ENCODE peak calls at places on chromosomes 1 and 21, in six cellular contexts. Q, Y, P, J, V and O are unnamed samples.

GRCh38 chr1:82284213-82284612 is 483.5 kb downstream of the ADGRL2 start:
- DNase-seq in P (no peak), J (no peak), Q (no peak), Y (no peak), V (no peak), O (no peak)

GRCh38 chr1:154481058-154481457 is 21.0 kb upstream of the TDRD10 start:
- DNase-seq in Y (no peak), P (no peak), J (no peak), Q (no peak), V (no peak), O (no peak)

GRCh38 chr1:18875107-18875795 is 15.8 kb upstream of the TAS1R2 start:
- DNase-seq in P (peak; percentile 85), Y (peak; percentile 26), V (peak; percentile 64), J (peak; percentile 87), Q (peak; percentile 87), O (peak; percentile 88)

GRCh38 chr1:6513296-6513928 is 21.9 kb upstream of the PLEKHG5 start:
- DNase-seq in V (no peak), Q (no peak), P (no peak), Y (no peak), J (no peak), O (no peak)

GRCh38 chr21:36211660-36212512 is 55.3 kb downstream of the DOP1B start:
- DNase-seq in Y (no peak), P (no peak), Q (no peak), V (no peak), J (peak; percentile 62), O (no peak)

GRCh38 chr1:5734996-5735395 is 257.2 kb downstream of the NPHP4 start:
- DNase-seq in Q (no peak), Y (no peak), J (no peak), V (no peak), P (no peak), O (no peak)

GRCh38 chr21:33751120-33751519 is 108.8 kb downstream of the ITSN1 start:
- DNase-seq in P (no peak), Q (no peak), J (peak; percentile 28), V (no peak), Y (no peak), O (no peak)

GRCh38 chr1:113390871-113391642 is 742 bp downstream of the MAGI3 start:
- DNase-seq in Y (no peak), J (no peak), V (peak; percentile 35), P (peak; percentile 74), Q (peak; percentile 69), O (peak; percentile 73)

GRCh38 chr1:197799271-197799670 is 24.0 kb upstream of the DENND1B start:
- DNase-seq in P (no peak), Q (no peak), J (peak; percentile 81), V (no peak), Y (no peak), O (no peak)

DNA sequence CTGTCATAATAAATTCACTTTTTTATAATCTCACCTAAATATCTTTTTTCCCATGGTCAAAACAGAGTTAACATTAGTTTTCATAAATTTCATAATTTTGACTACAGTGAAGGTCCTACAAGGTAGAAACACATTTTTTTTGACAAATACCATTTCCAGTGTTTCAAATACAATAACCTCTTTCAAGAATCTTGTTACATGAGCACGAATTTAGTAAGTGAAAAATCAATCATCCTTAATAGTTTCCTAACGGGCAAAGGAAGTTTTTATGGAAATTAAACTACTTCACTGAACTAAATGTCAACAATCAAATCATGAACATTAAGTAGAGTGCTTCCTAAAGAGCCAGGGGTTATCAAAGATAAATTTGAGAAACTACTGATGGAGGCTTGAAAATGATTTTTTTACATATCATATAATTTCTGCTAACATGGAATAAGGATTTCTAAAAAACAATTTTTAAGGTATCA is 35.4 kb downstream of the ABL2 start:
- DNase-seq in Q (no peak), J (no peak), Y (no peak), P (no peak), V (no peak), O (no peak)
- TF ChIP-seq CTCF in Q (no peak), J (no peak), Y (no peak), P (no peak), V (no peak), O (no peak)

DNA sequence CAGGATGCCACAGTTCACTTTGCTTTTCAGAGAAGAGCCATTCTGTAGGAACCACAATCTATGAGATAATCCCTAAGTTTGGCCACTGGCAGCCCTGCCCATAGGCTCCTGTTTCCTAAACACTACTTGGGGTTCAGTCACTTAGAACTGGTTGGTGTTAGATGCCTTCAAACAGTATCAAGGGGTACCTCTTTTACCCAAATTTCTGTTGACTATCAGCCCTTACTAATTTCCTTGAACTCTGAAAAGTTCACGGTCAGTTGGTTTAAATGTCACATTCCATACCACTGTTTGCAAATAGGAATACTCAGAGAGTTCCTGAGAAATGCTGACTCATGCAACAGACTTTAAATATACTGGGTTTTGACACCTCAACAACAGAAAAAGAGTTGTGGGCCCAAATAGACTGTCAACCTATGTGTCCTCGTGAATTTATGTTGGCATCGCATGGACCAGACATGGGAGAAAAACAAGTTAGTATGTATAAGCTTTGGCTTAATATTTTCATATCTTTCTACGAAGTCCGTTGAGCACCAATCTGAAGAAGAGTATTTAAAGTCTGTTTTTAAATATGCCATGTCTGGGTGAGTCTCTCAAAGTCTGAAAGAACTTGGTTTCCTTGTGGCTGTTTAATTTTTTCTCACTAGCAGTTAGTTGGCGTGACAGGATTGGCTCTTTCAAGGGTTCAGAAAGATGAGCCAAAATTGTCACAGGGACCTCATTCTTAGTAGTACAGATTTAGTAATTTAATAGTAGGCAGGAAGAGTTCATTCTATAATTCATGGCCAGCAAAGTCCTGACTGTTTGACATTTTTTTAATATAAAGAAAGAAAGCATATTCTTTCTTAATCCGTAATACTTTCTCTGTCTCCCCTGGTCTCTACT is 56.5 kb upstream of the ZNF326 start:
- DNase-seq in P (no peak), Q (no peak), V (no peak), Y (no peak), J (no peak), O (no peak)
- H3K27ac ChIP-seq in P (no peak overlapping the region), Q (no peak overlapping the region), V (no peak overlapping the region), Y (no peak overlapping the region), J (no peak overlapping the region), O (no peak overlapping the region)

DNA sequence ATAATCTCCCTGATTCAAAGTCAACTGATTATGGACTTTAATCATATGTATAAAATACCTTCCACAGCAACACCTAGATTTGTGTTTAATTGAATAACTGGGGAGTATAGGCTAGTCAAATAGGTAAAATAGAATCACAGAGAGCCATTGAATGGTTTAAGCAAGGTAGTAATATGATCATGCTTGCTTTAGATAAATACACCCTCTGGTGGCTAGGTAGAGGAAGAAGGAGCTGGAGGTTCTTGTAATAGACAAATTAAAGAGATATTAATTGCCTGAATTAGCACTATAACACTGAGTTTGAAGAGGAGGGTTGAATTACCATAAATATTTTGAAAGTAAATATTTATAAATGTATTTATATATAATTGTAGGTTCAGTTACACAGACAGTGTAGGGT is 40.3 kb downstream of the DIRAS3 start:
- DNase-seq in P (no peak), Y (no peak), J (no peak), Q (no peak), V (no peak), O (no peak)
- TF ChIP-seq CTCF in P (peak; percentile 37), Y (no peak), J (peak; percentile 49), Q (no peak), V (peak; percentile 46), O (peak; percentile 51)

GRCh38 chr21:38838598-38839369 is 33.1 kb downstream of the ETS2 start:
- DNase-seq in J (no peak), Q (no peak), P (no peak), Y (no peak), V (no peak), O (no peak)
- H3K27ac ChIP-seq in J (peak overlapping the region; percentile 98), Q (no peak overlapping the region), P (no peak overlapping the region), Y (no peak overlapping the region), V (peak overlapping the region; percentile 13), O (no peak overlapping the region)

GRCh38 chr1:63865561-63865960 is 91.7 kb downstream of the ROR1 start:
- DNase-seq in Y (no peak), P (no peak), Q (no peak), J (no peak), V (no peak), O (no peak)

GRCh38 chr1:63867429-63868176 is 93.8 kb downstream of the ROR1 start:
- DNase-seq in Y (no peak), Q (no peak), P (no peak), V (no peak), J (no peak), O (no peak)

GRCh38 chr1:63866085-63866484 is 92.3 kb downstream of the ROR1 start:
- DNase-seq in Q (no peak), P (no peak), J (no peak), Y (no peak), V (no peak), O (no peak)

GRCh38 chr1:63870152-63870551 is 96.3 kb downstream of the ROR1 start:
- DNase-seq in Q (no peak), J (no peak), P (no peak), V (no peak), Y (no peak), O (no peak)

GRCh38 chr1:63868220-63868897 is 94.5 kb downstream of the ROR1 start:
- DNase-seq in V (no peak), J (no peak), Q (no peak), P (no peak), Y (no peak), O (no peak)
- TF ChIP-seq CTCF in V (peak; percentile 29), J (peak; percentile 17), Q (no peak), P (no peak), Y (no peak), O (no peak)

GRCh38 chr1:116972676-116973035 is 28.9 kb upstream of the CD101 start:
- DNase-seq in V (no peak), Y (no peak), Q (no peak), P (no peak), J (no peak), O (no peak)

GRCh38 chr1:116968724-116969123 is 32.8 kb upstream of the CD101 start:
- DNase-seq in V (no peak), Q (no peak), Y (no peak), P (no peak), J (no peak), O (no peak)

GRCh38 chr1:116971481-116971880 is 30.1 kb upstream of the CD101 start:
- DNase-seq in Y (no peak), Q (no peak), V (no peak), J (no peak), P (no peak), O (no peak)

GRCh38 chr1:116966791-116967190 is 34.8 kb upstream of the CD101 start:
- DNase-seq in P (no peak), J (no peak), Q (no peak), V (no peak), Y (no peak), O (no peak)

GRCh38 chr1:116971965-116972675 is 29.4 kb upstream of the CD101 start:
- DNase-seq in P (no peak), Y (no peak), J (no peak), Q (no peak), V (no peak), O (no peak)
- H3K27ac ChIP-seq in P (no peak overlapping the region), Y (no peak overlapping the region), J (peak overlapping the region; percentile 5), Q (peak overlapping the region; percentile 45), V (no peak overlapping the region), O (peak overlapping the region; percentile 34)